ENCODE peak calls at places on chromosomes 1 and 21, in five cellular contexts. S is HuH-7, E is LoVo, F is neural progenitor cell, M is hippocampal formation. N is an unnamed sample.
A peak's percentile ranks its signal among the peaks of the same experiment; 100 is the strongest.

GRCh38 chr1:5770981-5771765 is 221.1 kb downstream of the NPHP4 start:
- DNase-seq in S (no peak), E (no peak), F (peak; percentile 88), M (peak; percentile 34), N (no peak)

GRCh38 chr1:180586671-180587155 is 27.9 kb downstream of the OVAAL start:
- DNase-seq in S (no peak), E (peak; percentile 41), F (no peak), M (no peak), N (no peak)

GRCh38 chr1:12600880-12601633 is 17.0 kb downstream of the DHRS3 start:
- DNase-seq in S (peak; percentile 75), E (no peak), F (peak; percentile 75), M (no peak), N (no peak)

GRCh38 chr1:101235241-101235695 is 1.6 kb upstream of the S1PR1 start:
- DNase-seq in S (no peak), E (no peak), F (peak; percentile 28), M (no peak), N (no peak)

GRCh38 chr1:65527211-65527610 is 106.7 kb downstream of the LEPR start:
- DNase-seq in S (no peak), E (no peak), F (no peak), M (no peak), N (no peak)

GRCh38 chr1:50610563-50610962 is 187.3 kb upstream of the DMRTA2 start:
- DNase-seq in S (no peak), E (no peak), F (peak; percentile 50), M (no peak), N (no peak)

GRCh38 chr1:226428348-226429050 is 20.6 kb upstream of the PARP1 start:
- DNase-seq in S (no peak), E (no peak), F (no peak), M (no peak), N (no peak)

GRCh38 chr1:59880001-59880400 is 46.6 kb downstream of the CYP2J2 start:
- DNase-seq in S (no peak), E (no peak), F (no peak), M (no peak), N (no peak)

GRCh38 chr1:112083487-112083886 is 94.0 kb upstream of the KCND3 start:
- DNase-seq in S (no peak), E (no peak), F (peak; percentile 75), M (no peak), N (no peak)

GRCh38 chr1:114441332-114441731 is 69.7 kb downstream of the TRIM33 start:
- DNase-seq in S (no peak), E (no peak), F (no peak), M (no peak), N (no peak)

GRCh38 chr1:1116701-1117468 is 996 bp upstream of the C1orf159 start:
- DNase-seq in S (no peak), E (peak; percentile 3), F (peak; percentile 54), M (no peak), N (no peak)

GRCh38 chr1:68590473-68590872 is 93.6 kb upstream of the DEPDC1 start:
- DNase-seq in S (no peak), E (no peak), F (no peak), M (no peak), N (no peak)

GRCh38 chr1:24927886-24928630 is 2.0 kb downstream of the RUNX3 start:
- DNase-seq in S (no peak), E (no peak), F (peak; percentile 31), M (no peak), N (no peak)

GRCh38 chr21:45482899-45483821 is 59.1 kb downstream of the SLC19A1 start:
- DNase-seq in S (no peak), E (no peak), F (no peak), M (no peak), N (no peak)

GRCh38 chr1:54787604-54788003 is 13.5 kb downstream of the TTC22 start:
- DNase-seq in S (no peak), E (no peak), F (no peak), M (no peak), N (no peak)

GRCh38 chr1:26784023-26784871 is 3.5 kb upstream of the PIGV start:
- DNase-seq in S (peak; percentile 84), E (peak; percentile 19), F (peak; percentile 26), M (peak; percentile 70), N (no peak)

GRCh38 chr1:54347955-54348699 is 58.1 kb downstream of the SSBP3 start:
- DNase-seq in S (peak; percentile 89), E (no peak), F (no peak), M (no peak), N (no peak)